ENCODE peak calls at places on chromosomes 1 and 21, in four cellular contexts. M is body of pancreas, I is upper lobe of right lung, L is cardiac muscle cell. P is an unnamed sample. For H3K4me1, the result is how much of the 10 kb centered on the place peaks cover.

GRCh38 chr1:184892116-184892515 is 82.2 kb downstream of the NIBAN1 start:
- DNase-seq in I (no peak), L (no peak), M (no peak), P (no peak)

GRCh38 chr1:61330571-61330970 is 248.2 kb downstream of the NFIA start:
- DNase-seq in L (no peak), I (no peak), M (no peak), P (no peak)

GRCh38 chr1:89540406-89540970 is 15.9 kb downstream of the LRRC8B start:
- DNase-seq in I (no peak), M (no peak), L (no peak), P (no peak)

GRCh38 chr1:54547601-54548388 is at the start of gene ACOT11:
- DNase-seq in M (peak), I (peak), L (peak), P (no peak)

GRCh38 chr1:17561252-17561558 is 21.7 kb downstream of the ARHGEF10L start:
- DNase-seq in L (no peak), I (no peak), M (no peak), P (no peak)

GRCh38 chr1:192878249-192878648 is 69.4 kb downstream of the RGS2 start:
- DNase-seq in L (no peak), M (peak), I (no peak), P (no peak)

GRCh38 chr1:63693956-63694607 is 79.7 kb upstream of the ROR1 start:
- DNase-seq in L (no peak), M (no peak), I (no peak), P (no peak)

GRCh38 chr1:228010921-228011320 is 4.1 kb downstream of the WNT3A start:
- DNase-seq in I (peak), L (no peak), M (peak), P (no peak)

GRCh38 chr1:22287273-22287672 is 144.4 kb upstream of the WNT4 start:
- DNase-seq in M (no peak), L (no peak), I (no peak), P (no peak)

GRCh38 chr1:9166289-9167235 is 37.7 kb upstream of the GPR157 start:
- DNase-seq in L (no peak), M (no peak), I (no peak), P (no peak)

GRCh38 chr1:29516063-29516820 is 279.9 kb downstream of the PTPRU start:
- DNase-seq in L (no peak), M (no peak), I (no peak), P (peak)

GRCh38 chr21:34878501-34878900 is 170.6 kb downstream of the RUNX1 start:
- DNase-seq in L (no peak), M (no peak), I (no peak), P (no peak)

GRCh38 chr1:38456564-38456876 is 403.1 kb downstream of the RRAGC start:
- DNase-seq in I (no peak), M (no peak), L (no peak), P (no peak)

GRCh38 chr1:66371233-66372005 is 162.5 kb upstream of the SGIP1 start:
- DNase-seq in M (no peak), L (no peak), I (no peak), P (no peak)

GRCh38 chr1:100921110-100921706 is 25.3 kb downstream of the SLC30A7 start:
- DNase-seq in I (no peak), L (peak), M (no peak), P (no peak)

GRCh38 chr1:7062346-7063061 is 277.2 kb downstream of the CAMTA1 start:
- DNase-seq in I (no peak), M (no peak), L (no peak), P (no peak)

GRCh38 chr1:37703061-37703460 is 10.7 kb downstream of the CDCA8 start:
- DNase-seq in I (no peak), M (no peak), L (no peak), P (no peak)

GRCh38 chr1:198909973-198910372 is 271.1 kb downstream of the PTPRC start:
- DNase-seq in I (no peak), L (no peak), M (no peak), P (no peak)

GRCh38 chr1:56831874-56832693 is 12.9 kb upstream of the FYB2 start:
- DNase-seq in L (peak), I (peak), M (peak), P (no peak)

GRCh38 chr1:224301391-224301790 is 28.6 kb downstream of the NVL start:
- DNase-seq in I (no peak), M (no peak), L (no peak), P (no peak)

GRCh38 chr21:37098756-37099155 is 25.7 kb downstream of the TTC3 start:
- DNase-seq in L (no peak), M (no peak), I (no peak), P (no peak)

GRCh38 chr1:2108213-2108876 is 58.1 kb downstream of the PRKCZ start:
- DNase-seq in I (peak), M (no peak), L (peak), P (peak)

GRCh38 chr1:231357831-231358354 is 19.8 kb downstream of the SPRTN start:
- DNase-seq in L (peak), I (no peak), M (peak), P (no peak)

GRCh38 chr1:243705585-243705984 is 144.5 kb downstream of the AKT3 start:
- DNase-seq in I (no peak), M (no peak), L (no peak), P (no peak)

GRCh38 chr1:203295796-203296195 is 9.5 kb upstream of the BTG2 start:
- DNase-seq in I (peak), L (no peak), M (no peak), P (no peak)

GRCh38 chr1:29547300-29547699 is 311.0 kb downstream of the PTPRU start:
- DNase-seq in M (no peak), I (no peak), L (no peak), P (no peak)

DNA sequence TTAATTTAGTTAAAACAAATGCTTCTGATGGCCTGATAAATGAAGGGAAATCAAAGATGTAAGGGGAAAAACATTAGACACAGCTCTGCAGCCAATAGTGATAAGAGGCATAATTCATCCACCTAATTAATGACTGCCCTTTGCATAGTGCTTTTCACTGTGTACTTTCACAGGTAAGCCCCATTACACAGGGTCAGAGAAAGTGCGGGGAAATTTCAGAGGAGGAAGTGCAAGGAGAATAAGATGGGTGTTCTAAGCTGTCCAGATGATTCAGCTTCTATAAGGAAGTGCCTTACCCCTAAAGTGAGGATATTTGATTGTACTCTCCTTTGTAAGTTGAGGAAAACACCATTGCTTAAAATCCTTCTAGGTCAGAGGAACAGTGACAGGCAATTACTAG is 88.0 kb downstream of the NR5A2 start:
- DNase-seq in M (no peak), L (no peak), I (no peak), P (no peak)
- H3K4me1 ChIP-seq in M (under half), L (under half), I (under half), P (under half)

DNA sequence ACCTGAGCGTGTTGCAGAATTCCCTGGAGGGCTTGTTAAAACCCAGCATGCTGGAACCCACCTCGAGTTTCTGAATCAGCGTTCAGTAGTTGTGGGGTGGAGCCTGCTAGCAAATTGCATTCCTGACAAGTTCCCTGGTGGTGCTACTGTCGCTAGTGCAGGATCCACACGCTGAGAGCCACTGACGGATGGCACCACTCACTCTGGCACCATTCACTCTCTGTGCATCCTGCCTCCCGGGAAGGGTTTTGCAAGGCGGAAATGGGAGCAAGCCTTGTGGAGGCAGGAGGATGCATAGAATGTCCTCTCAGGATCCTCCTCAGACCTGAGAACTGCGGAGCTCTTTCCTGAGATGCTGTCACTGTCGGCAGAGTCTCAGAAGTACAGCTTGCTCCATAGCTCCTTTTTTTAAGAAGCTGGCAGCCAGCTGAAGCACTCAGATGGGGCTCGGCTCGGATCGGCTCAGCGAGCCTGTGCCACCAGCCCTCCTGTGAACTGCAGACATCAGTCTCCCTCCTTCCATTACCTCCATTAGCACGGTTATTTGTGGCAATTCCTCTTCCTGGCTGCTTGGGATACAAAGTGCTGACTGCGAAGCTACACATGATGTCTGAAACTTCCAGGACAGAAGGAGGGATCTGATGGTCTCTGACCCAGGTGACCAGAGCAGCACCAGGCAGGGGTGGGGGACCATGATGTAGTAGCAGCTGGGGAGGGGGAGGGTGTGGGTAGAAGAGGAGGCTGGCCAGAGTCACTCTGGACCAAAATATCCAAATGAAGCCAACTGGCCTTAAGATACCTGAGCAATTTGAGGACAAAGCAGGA is 89.6 kb downstream of the C1orf94 start:
- DNase-seq in I (no peak), M (no peak), L (peak), P (no peak)
- H3K4me3 ChIP-seq in I (no peak), M (no peak), L (no peak), P (no peak)

GRCh38 chr1:114333670-114334069 is 177.3 kb downstream of the TRIM33 start:
- DNase-seq in M (no peak), I (no peak), L (no peak), P (no peak)
- H3K4me1 ChIP-seq in M (under half), I (under half), L (under half), P (under half)

GRCh38 chr1:109467301-109467777 is 993 bp downstream of the SYPL2 start:
- DNase-seq in I (no peak), L (no peak), M (no peak), P (no peak)
- H3K4me3 ChIP-seq in I (peak), L (peak), M (peak), P (no peak)

P was measured in RWPE2.